ENCODE peak calls at places on chromosomes 7 and 10, in seven cellular contexts. One of them, this sample, is unnamed.

GRCh38 chr7:112982441-112983063 is 104.1 kb downstream of the GPR85 start:
- DNase-seq in colonic mucosa: no peak
- DNase-seq in nephron progenitor cell: no peak
- DNase-seq in fibroblast of mammary gland: no peak
- DNase-seq in brain microvascular endothelial cell: no peak
- DNase-seq in A673: no peak
- DNase-seq in ascending aorta: no peak
- DNase-seq in this sample: no peak

GRCh38 chr7:157047148-157047547 is 36.7 kb upstream of the MNX1 start:
- DNase-seq in fibroblast of mammary gland: no peak
- DNase-seq in nephron progenitor cell: no peak
- DNase-seq in brain microvascular endothelial cell: no peak
- DNase-seq in colonic mucosa: no peak
- DNase-seq in A673: no peak
- DNase-seq in ascending aorta: no peak
- DNase-seq in this sample: no peak

GRCh38 chr7:67408109-67408508 is 411.5 kb downstream of the TYW1 start:
- DNase-seq in fibroblast of mammary gland: no peak
- DNase-seq in nephron progenitor cell: no peak
- DNase-seq in ascending aorta: no peak
- DNase-seq in colonic mucosa: no peak
- DNase-seq in brain microvascular endothelial cell: no peak
- DNase-seq in A673: no peak
- DNase-seq in this sample: no peak

GRCh38 chr10:104098360-104098925 is 12.8 kb upstream of the COL17A1 start:
- DNase-seq in ascending aorta: no peak
- DNase-seq in brain microvascular endothelial cell: peak
- DNase-seq in nephron progenitor cell: no peak
- DNase-seq in colonic mucosa: no peak
- DNase-seq in A673: no peak
- DNase-seq in fibroblast of mammary gland: peak
- DNase-seq in this sample: no peak

GRCh38 chr7:117873056-117873932 is at the start of gene CTTNBP2:
- DNase-seq in fibroblast of mammary gland: peak
- DNase-seq in nephron progenitor cell: peak
- DNase-seq in A673: peak
- DNase-seq in brain microvascular endothelial cell: peak
- DNase-seq in ascending aorta: peak
- DNase-seq in colonic mucosa: peak
- DNase-seq in this sample: peak

GRCh38 chr7:130695840-130696239 is 9.5 kb upstream of the TSGA13 start:
- DNase-seq in brain microvascular endothelial cell: peak
- DNase-seq in ascending aorta: no peak
- DNase-seq in nephron progenitor cell: no peak
- DNase-seq in colonic mucosa: no peak
- DNase-seq in A673: peak
- DNase-seq in fibroblast of mammary gland: peak
- DNase-seq in this sample: no peak

GRCh38 chr7:130142654-130143333 is 62.4 kb downstream of the TMEM209 start:
- DNase-seq in nephron progenitor cell: no peak
- DNase-seq in fibroblast of mammary gland: no peak
- DNase-seq in colonic mucosa: no peak
- DNase-seq in ascending aorta: no peak
- DNase-seq in A673: no peak
- DNase-seq in brain microvascular endothelial cell: no peak
- DNase-seq in this sample: peak

GRCh38 chr7:29921404-29922010 is 68.1 kb downstream of the SCRN1 start:
- DNase-seq in brain microvascular endothelial cell: peak
- DNase-seq in fibroblast of mammary gland: peak
- DNase-seq in ascending aorta: no peak
- DNase-seq in colonic mucosa: peak
- DNase-seq in A673: peak
- DNase-seq in nephron progenitor cell: peak
- DNase-seq in this sample: no peak

GRCh38 chr7:17939670-17940301 is 508 bp downstream of the SNX13 start:
- DNase-seq in A673: peak
- DNase-seq in colonic mucosa: peak
- DNase-seq in ascending aorta: peak
- DNase-seq in nephron progenitor cell: peak
- DNase-seq in fibroblast of mammary gland: peak
- DNase-seq in brain microvascular endothelial cell: peak
- DNase-seq in this sample: no peak

GRCh38 chr10:60208676-60209269 is 180.9 kb downstream of the ANK3 start:
- DNase-seq in A673: peak
- DNase-seq in nephron progenitor cell: no peak
- DNase-seq in brain microvascular endothelial cell: no peak
- DNase-seq in fibroblast of mammary gland: peak
- DNase-seq in ascending aorta: no peak
- DNase-seq in colonic mucosa: no peak
- DNase-seq in this sample: no peak

GRCh38 chr10:137031-137430 is 1.8 kb downstream of the ZMYND11 start:
- DNase-seq in ascending aorta: no peak
- DNase-seq in nephron progenitor cell: peak
- DNase-seq in A673: peak
- DNase-seq in fibroblast of mammary gland: peak
- DNase-seq in brain microvascular endothelial cell: peak
- DNase-seq in colonic mucosa: no peak
- DNase-seq in this sample: no peak

GRCh38 chr7:155001756-155002410 is 1.0 kb downstream of the PAXIP1 start:
- DNase-seq in ascending aorta: no peak
- DNase-seq in nephron progenitor cell: no peak
- DNase-seq in brain microvascular endothelial cell: no peak
- DNase-seq in fibroblast of mammary gland: peak
- DNase-seq in A673: peak
- DNase-seq in colonic mucosa: no peak
- DNase-seq in this sample: no peak

GRCh38 chr10:95767884-95768556 is 12.1 kb downstream of the ENTPD1 start:
- DNase-seq in fibroblast of mammary gland: peak
- DNase-seq in A673: no peak
- DNase-seq in brain microvascular endothelial cell: peak
- DNase-seq in ascending aorta: no peak
- DNase-seq in nephron progenitor cell: no peak
- DNase-seq in colonic mucosa: no peak
- DNase-seq in this sample: no peak

GRCh38 chr7:88278881-88279280 is 27.8 kb downstream of the STEAP4 start:
- DNase-seq in fibroblast of mammary gland: peak
- DNase-seq in brain microvascular endothelial cell: no peak
- DNase-seq in A673: no peak
- DNase-seq in colonic mucosa: no peak
- DNase-seq in nephron progenitor cell: no peak
- DNase-seq in ascending aorta: no peak
- DNase-seq in this sample: no peak

GRCh38 chr7:152883858-152884257 is 124.3 kb downstream of the ACTR3B start:
- DNase-seq in nephron progenitor cell: no peak
- DNase-seq in colonic mucosa: no peak
- DNase-seq in brain microvascular endothelial cell: no peak
- DNase-seq in fibroblast of mammary gland: no peak
- DNase-seq in A673: no peak
- DNase-seq in ascending aorta: peak
- DNase-seq in this sample: peak

GRCh38 chr7:7803597-7804229 is 85.3 kb upstream of the RPA3 start:
- DNase-seq in A673: peak
- DNase-seq in nephron progenitor cell: no peak
- DNase-seq in colonic mucosa: no peak
- DNase-seq in ascending aorta: no peak
- DNase-seq in fibroblast of mammary gland: no peak
- DNase-seq in brain microvascular endothelial cell: no peak
- DNase-seq in this sample: no peak

GRCh38 chr10:62540389-62540788 is 166.2 kb downstream of the ZNF365 start:
- DNase-seq in colonic mucosa: no peak
- DNase-seq in A673: no peak
- DNase-seq in nephron progenitor cell: no peak
- DNase-seq in fibroblast of mammary gland: no peak
- DNase-seq in brain microvascular endothelial cell: no peak
- DNase-seq in ascending aorta: no peak
- DNase-seq in this sample: no peak

GRCh38 chr7:64686493-64687184 is 20.7 kb downstream of the ZNF107 start:
- DNase-seq in fibroblast of mammary gland: no peak
- DNase-seq in nephron progenitor cell: no peak
- DNase-seq in brain microvascular endothelial cell: no peak
- DNase-seq in ascending aorta: no peak
- DNase-seq in A673: no peak
- DNase-seq in colonic mucosa: no peak
- DNase-seq in this sample: no peak

GRCh38 chr10:62068464-62068863 is 167.0 kb downstream of the ARID5B start:
- DNase-seq in nephron progenitor cell: no peak
- DNase-seq in brain microvascular endothelial cell: no peak
- DNase-seq in ascending aorta: no peak
- DNase-seq in colonic mucosa: no peak
- DNase-seq in A673: no peak
- DNase-seq in fibroblast of mammary gland: no peak
- DNase-seq in this sample: no peak

GRCh38 chr10:133276100-133276434 is 601 bp downstream of the ADAM8 start:
- DNase-seq in nephron progenitor cell: no peak
- DNase-seq in colonic mucosa: no peak
- DNase-seq in brain microvascular endothelial cell: no peak
- DNase-seq in fibroblast of mammary gland: no peak
- DNase-seq in A673: no peak
- DNase-seq in ascending aorta: no peak
- DNase-seq in this sample: no peak

GRCh38 chr10:133276435-133277201 is at the start of gene ADAM8:
- DNase-seq in fibroblast of mammary gland: no peak
- DNase-seq in A673: no peak
- DNase-seq in brain microvascular endothelial cell: no peak
- DNase-seq in nephron progenitor cell: peak
- DNase-seq in colonic mucosa: no peak
- DNase-seq in ascending aorta: no peak
- DNase-seq in this sample: peak

GRCh38 chr10:133274751-133275682 is 1.7 kb downstream of the ADAM8 start:
- DNase-seq in colonic mucosa: no peak
- DNase-seq in brain microvascular endothelial cell: no peak
- DNase-seq in fibroblast of mammary gland: no peak
- DNase-seq in nephron progenitor cell: no peak
- DNase-seq in A673: no peak
- DNase-seq in ascending aorta: no peak
- DNase-seq in this sample: peak

GRCh38 chr10:133277277-133277992 is 767 bp upstream of the ADAM8 start:
- DNase-seq in colonic mucosa: no peak
- DNase-seq in brain microvascular endothelial cell: no peak
- DNase-seq in A673: no peak
- DNase-seq in ascending aorta: no peak
- DNase-seq in fibroblast of mammary gland: no peak
- DNase-seq in nephron progenitor cell: no peak
- DNase-seq in this sample: peak

DNA sequence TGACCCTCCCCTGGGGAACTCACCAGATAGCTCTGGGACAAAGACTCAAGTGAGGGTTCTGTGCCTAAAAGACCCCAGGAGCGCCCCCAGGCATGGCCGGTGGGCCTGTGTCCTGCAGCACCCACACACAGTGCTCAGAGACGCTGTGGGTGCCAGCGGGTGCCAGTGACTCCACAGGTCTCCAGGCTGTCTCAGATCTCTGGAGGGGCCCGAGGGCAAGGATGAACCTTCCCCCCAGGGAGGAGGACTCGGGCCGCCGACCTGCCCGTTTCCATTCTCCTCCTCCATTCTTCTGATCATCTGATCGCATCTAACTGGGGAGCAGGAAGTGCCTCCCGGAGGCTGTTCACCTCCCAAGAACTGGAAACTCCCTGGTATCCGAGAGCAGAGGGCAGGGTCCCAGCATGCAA is 980 bp downstream of the ADAM8 start:
- DNase-seq in fibroblast of mammary gland: no peak
- DNase-seq in ascending aorta: no peak
- DNase-seq in A673: no peak
- DNase-seq in brain microvascular endothelial cell: no peak
- DNase-seq in colonic mucosa: no peak
- DNase-seq in nephron progenitor cell: no peak
- DNase-seq in this sample: no peak
- TF ChIP-seq CTCF in fibroblast of mammary gland: no peak
- TF ChIP-seq CTCF in ascending aorta: no peak
- TF ChIP-seq CTCF in A673: no peak
- TF ChIP-seq CTCF in brain microvascular endothelial cell: no peak
- TF ChIP-seq CTCF in colonic mucosa: no peak
- TF ChIP-seq CTCF in nephron progenitor cell: no peak
- TF ChIP-seq CTCF in this sample: peak

GRCh38 chr10:119178371-119179119 is at the start of gene PRDX3:
- DNase-seq in nephron progenitor cell: peak
- DNase-seq in colonic mucosa: peak
- DNase-seq in ascending aorta: peak
- DNase-seq in brain microvascular endothelial cell: peak
- DNase-seq in fibroblast of mammary gland: peak
- DNase-seq in A673: peak
- DNase-seq in this sample: peak
- TF ChIP-seq CTCF in nephron progenitor cell: no peak
- TF ChIP-seq CTCF in colonic mucosa: no peak
- TF ChIP-seq CTCF in ascending aorta: no peak
- TF ChIP-seq CTCF in brain microvascular endothelial cell: peak
- TF ChIP-seq CTCF in fibroblast of mammary gland: peak
- TF ChIP-seq CTCF in A673: no peak
- TF ChIP-seq CTCF in this sample: peak

DNA sequence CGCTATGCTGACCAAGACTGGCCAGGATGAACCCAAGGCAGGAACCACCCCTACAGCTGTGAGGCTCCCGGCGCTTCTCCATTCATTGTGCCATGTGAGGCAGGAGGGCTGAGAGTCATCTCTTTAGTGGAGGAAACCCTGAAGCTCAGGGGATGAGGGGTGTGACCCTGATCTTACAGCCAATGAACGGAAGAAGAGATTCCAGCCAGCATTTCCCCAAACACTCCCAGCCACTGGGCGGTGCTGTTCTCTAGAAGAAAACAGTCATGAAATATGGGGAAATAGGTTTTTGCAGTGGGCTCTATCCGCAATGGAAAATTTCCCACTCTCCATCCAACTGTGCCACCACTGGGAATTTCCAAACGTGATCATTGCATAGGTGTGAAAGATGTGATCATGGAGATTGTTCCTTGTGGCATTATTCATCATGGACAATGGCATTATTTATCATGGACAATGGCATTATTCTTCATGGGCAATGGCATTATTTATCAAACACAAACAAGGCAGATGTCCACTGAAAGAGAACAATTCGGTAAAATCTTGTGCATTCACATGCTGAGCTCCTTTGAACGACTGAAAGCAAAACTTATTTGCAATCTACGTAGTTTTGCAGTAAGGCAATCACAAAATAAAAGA is 14.0 kb upstream of the SLC18A2 start:
- DNase-seq in ascending aorta: no peak
- DNase-seq in fibroblast of mammary gland: peak
- DNase-seq in colonic mucosa: peak
- DNase-seq in A673: peak
- DNase-seq in nephron progenitor cell: no peak
- DNase-seq in brain microvascular endothelial cell: peak
- DNase-seq in this sample: peak
- TF ChIP-seq CTCF in ascending aorta: no peak
- TF ChIP-seq CTCF in fibroblast of mammary gland: peak
- TF ChIP-seq CTCF in colonic mucosa: peak
- TF ChIP-seq CTCF in A673: peak
- TF ChIP-seq CTCF in nephron progenitor cell: peak
- TF ChIP-seq CTCF in brain microvascular endothelial cell: peak
- TF ChIP-seq CTCF in this sample: no peak

DNA sequence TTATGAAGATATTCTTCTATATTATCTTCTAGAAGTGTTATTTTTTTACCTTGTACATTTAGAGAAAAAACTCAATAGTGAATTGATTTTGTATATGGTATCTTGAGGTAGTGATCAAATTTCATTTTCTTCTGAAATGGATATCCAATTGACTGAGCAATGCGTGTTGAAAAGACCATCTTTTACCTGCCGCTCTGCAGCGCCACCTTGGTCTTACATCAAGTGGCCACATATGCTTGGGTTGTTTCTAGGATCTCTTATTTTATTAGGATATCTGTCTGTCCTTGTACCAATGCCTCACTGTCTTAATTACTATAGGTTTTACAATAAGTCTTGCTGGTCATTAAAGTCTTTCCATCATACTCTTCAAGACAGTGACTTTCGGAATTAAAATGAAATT is 53.0 kb downstream of the CUL2 start:
- DNase-seq in A673: no peak
- DNase-seq in brain microvascular endothelial cell: no peak
- DNase-seq in fibroblast of mammary gland: no peak
- DNase-seq in nephron progenitor cell: no peak
- DNase-seq in ascending aorta: no peak
- DNase-seq in colonic mucosa: no peak
- DNase-seq in this sample: no peak
- TF ChIP-seq CTCF in A673: no peak
- TF ChIP-seq CTCF in brain microvascular endothelial cell: no peak
- TF ChIP-seq CTCF in fibroblast of mammary gland: no peak
- TF ChIP-seq CTCF in nephron progenitor cell: no peak
- TF ChIP-seq CTCF in ascending aorta: no peak
- TF ChIP-seq CTCF in colonic mucosa: no peak
- TF ChIP-seq CTCF in this sample: no peak